ENCODE peak calls at places on chromosomes 6 and 20, in four cellular contexts. H is right lobe of liver, A is right atrium auricular region, O is transverse colon. V is an unnamed sample. For H3K4me1, the result is how much of the 10 kb centered on the place peaks cover.

GRCh38 chr20:46974669-46975434 is 80.2 kb downstream of the EYA2 start:
- DNase-seq in O (no peak), H (no peak), A (no peak), V (no peak)

GRCh38 chr20:51583499-51583898 is 41.0 kb upstream of the NFATC2 start:
- DNase-seq in A (no peak), H (no peak), O (no peak), V (no peak)

GRCh38 chr6:13262302-13263006 is 65.9 kb downstream of the TBC1D7 start:
- DNase-seq in O (no peak), H (no peak), A (no peak), V (no peak)

GRCh38 chr6:143136647-143137046 is 76.0 kb downstream of the AIG1 start:
- DNase-seq in O (no peak), H (no peak), A (no peak), V (no peak)

GRCh38 chr20:39716796-39717341 is 754.7 kb downstream of the DHX35 start:
- DNase-seq in O (no peak), H (no peak), A (no peak), V (no peak)

GRCh38 chr6:158708239-158708638 is 58.4 kb downstream of the SYTL3 start:
- DNase-seq in H (no peak), A (no peak), O (no peak), V (no peak)

GRCh38 chr20:44026932-44027685 is 112.5 kb downstream of the TOX2 start:
- DNase-seq in O (no peak), A (peak), H (no peak), V (no peak)

GRCh38 chr20:44271915-44272663 is 25.0 kb downstream of the GDAP1L1 start:
- DNase-seq in O (no peak), A (no peak), H (no peak), V (no peak)

GRCh38 chr6:169803291-169803811 is 51.9 kb downstream of the ERMARD start:
- DNase-seq in A (no peak), H (no peak), O (no peak), V (no peak)

GRCh38 chr20:63313349-63314014 is 20.5 kb downstream of the COL20A1 start:
- DNase-seq in A (no peak), H (peak), O (no peak), V (no peak)

GRCh38 chr6:35177586-35177985 is 36.2 kb upstream of the SCUBE3 start:
- DNase-seq in O (no peak), H (no peak), A (no peak), V (no peak)

GRCh38 chr20:53162251-53162835 is 190.2 kb downstream of the TSHZ2 start:
- DNase-seq in O (peak), H (no peak), A (peak), V (peak)

GRCh38 chr20:39706089-39706721 is 744.1 kb downstream of the DHX35 start:
- DNase-seq in A (no peak), O (no peak), H (no peak), V (no peak)

GRCh38 chr20:294602-295001 is 2.8 kb upstream of the ZCCHC3 start:
- DNase-seq in O (no peak), H (no peak), A (no peak), V (no peak)

GRCh38 chr6:431986-432385 is 40.4 kb downstream of the IRF4 start:
- DNase-seq in H (no peak), O (no peak), A (no peak), V (no peak)

GRCh38 chr6:156017838-156018237 is 562.2 kb upstream of the NOX3 start:
- DNase-seq in A (no peak), O (no peak), H (no peak), V (no peak)

GRCh38 chr6:465531-466348 is 74.2 kb downstream of the IRF4 start:
- DNase-seq in O (no peak), H (no peak), A (peak), V (no peak)

GRCh38 chr6:157198425-157199279 is 124.7 kb downstream of the TMEM242 start:
- DNase-seq in H (no peak), O (peak), A (peak), V (peak)

GRCh38 chr6:5055118-5055517 is 30.0 kb upstream of the PPP1R3G start:
- DNase-seq in H (no peak), A (no peak), O (no peak), V (no peak)

GRCh38 chr20:13142143-13142542 is 78.9 kb upstream of the ISM1 start:
- DNase-seq in H (no peak), O (no peak), A (no peak), V (no peak)

GRCh38 chr6:33375143-33375649 is 16.4 kb upstream of the KIFC1 start:
- DNase-seq in O (peak), A (peak), H (peak), V (peak)

GRCh38 chr6:31567531-31568370 is 4.3 kb upstream of the LTA start:
- DNase-seq in A (no peak), H (peak), O (no peak), V (no peak)

GRCh38 chr20:35111141-35111888 is 18.7 kb upstream of the TRPC4AP start:
- DNase-seq in A (no peak), O (no peak), H (no peak), V (no peak)

GRCh38 chr6:69791065-69791471 is 5.7 kb downstream of the LMBRD1 start:
- DNase-seq in O (no peak), A (no peak), H (no peak), V (no peak)

GRCh38 chr20:45555198-45555597 is 8.0 kb upstream of the EPPIN start:
- DNase-seq in H (no peak), A (no peak), O (no peak), V (no peak)

GRCh38 chr20:48025061-48025515 is 239.8 kb upstream of the SULF2 start:
- DNase-seq in O (no peak), A (no peak), H (no peak), V (peak)

GRCh38 chr20:35319206-35320197 is 27.3 kb upstream of the FAM83C start:
- DNase-seq in O (no peak), H (no peak), A (no peak), V (no peak)

GRCh38 chr6:45115696-45116095 is 212.4 kb upstream of the RUNX2 start:
- DNase-seq in A (no peak), O (no peak), H (no peak), V (no peak)

GRCh38 chr6:35425284-35425683 is 26.9 kb upstream of the FANCE start:
- DNase-seq in O (no peak), H (no peak), A (no peak), V (no peak)

GRCh38 chr20:32462900-32463641 is 104.9 kb downstream of the ASXL1 start:
- DNase-seq in O (peak), H (no peak), A (no peak), V (no peak)

GRCh38 chr6:39059496-39060310 is 11.1 kb downstream of the GLP1R start:
- DNase-seq in H (no peak), A (no peak), O (no peak), V (no peak)

GRCh38 chr6:146546440-146546839 is 2.8 kb downstream of the RAB32 start:
- DNase-seq in H (no peak), O (no peak), A (no peak), V (no peak)

GRCh38 chr6:11625302-11625701 is 87.8 kb downstream of the TMEM170B start:
- DNase-seq in H (no peak), A (no peak), O (no peak), V (no peak)

GRCh38 chr20:39880890-39881289 is 808.1 kb downstream of the MAFB start:
- DNase-seq in H (no peak), A (no peak), O (no peak), V (peak)

GRCh38 chr6:151675746-151676459 is 131.6 kb upstream of the ESR1 start:
- DNase-seq in H (peak), O (peak), A (no peak), V (peak)

GRCh38 chr6:135182993-135183531 is 2.0 kb downstream of the MYB start:
- DNase-seq in A (no peak), O (peak), H (peak), V (no peak)

GRCh38 chr6:45961125-45961524 is 54.5 kb downstream of the CLIC5 start:
- DNase-seq in A (no peak), O (no peak), H (no peak), V (no peak)

GRCh38 chr6:33075568-33076405 is at the start of gene HLA-DPB1:
- DNase-seq in H (no peak), O (no peak), A (no peak), V (no peak)

GRCh38 chr6:4157506-4157905 is 22.1 kb upstream of the ECI2 start:
- DNase-seq in O (no peak), H (no peak), A (no peak), V (no peak)

GRCh38 chr6:166760288-166760687 is 133.2 kb upstream of the RPS6KA2 start:
- DNase-seq in H (no peak), A (no peak), O (no peak), V (peak)

GRCh38 chr6:166757226-166758135 is 130.4 kb upstream of the RPS6KA2 start:
- DNase-seq in O (no peak), A (no peak), H (no peak), V (no peak)

GRCh38 chr6:166761801-166762200 is 134.8 kb upstream of the RPS6KA2 start:
- DNase-seq in O (no peak), H (no peak), A (no peak), V (no peak)

GRCh38 chr6:166754218-166755030 is 127.4 kb upstream of the RPS6KA2 start:
- DNase-seq in A (no peak), O (no peak), H (no peak), V (no peak)

DNA sequence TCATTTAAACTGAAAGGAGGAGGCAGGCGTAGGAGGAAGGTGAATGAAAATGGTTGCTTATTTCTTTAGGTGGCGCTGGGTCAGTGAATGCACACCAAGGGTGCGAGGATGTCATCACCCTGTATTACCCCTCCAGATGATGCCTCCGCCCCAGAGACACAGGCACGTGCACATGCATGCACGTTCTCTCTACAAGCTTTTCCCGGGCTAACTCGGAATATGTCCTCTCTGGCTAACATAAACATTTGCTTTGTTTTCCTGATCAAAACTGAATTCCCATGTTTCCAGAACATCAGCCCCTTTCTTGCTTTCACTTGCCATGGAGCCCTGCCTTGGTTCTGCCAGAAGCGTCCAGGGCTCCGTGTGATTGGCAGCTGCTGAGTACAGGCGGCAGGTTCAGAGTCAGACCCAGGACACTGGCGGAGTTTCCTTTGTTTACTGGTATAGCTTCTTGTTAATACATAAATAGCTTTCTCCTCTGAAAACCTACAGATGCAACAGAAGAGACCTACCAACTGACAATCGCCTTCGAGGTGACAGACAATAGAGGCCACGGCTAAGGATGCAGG is 131.2 kb upstream of the RPS6KA2 start:
- DNase-seq in O (no peak), H (no peak), A (no peak), V (no peak)
- H3K4me1 ChIP-seq in O (under half), H (under half), A (under half), V (under half)

DNA sequence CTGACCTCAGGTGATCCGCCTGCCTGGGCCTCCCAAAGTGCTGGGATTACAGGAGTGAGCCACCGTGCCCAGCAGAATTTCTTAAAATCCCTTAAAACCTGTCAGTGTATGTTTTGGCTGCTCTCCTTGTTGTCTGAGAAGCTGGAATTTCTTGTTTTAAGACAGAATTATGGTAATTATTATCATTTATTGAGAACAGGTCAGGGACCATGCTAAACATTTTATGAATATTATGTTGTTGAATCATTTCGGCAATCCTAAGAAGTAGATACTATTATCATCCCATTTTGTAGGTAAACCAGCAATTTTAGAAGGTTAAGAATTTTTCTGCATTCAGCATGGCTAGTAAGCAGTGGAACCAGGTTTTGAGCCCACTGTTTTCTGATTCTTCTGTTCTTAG is 86.1 kb upstream of the AKIRIN2 start:
- DNase-seq in O (no peak), H (no peak), A (no peak), V (no peak)
- H3K4me1 ChIP-seq in O (under half), H (under half), A (under half), V (under half)

GRCh38 chr6:111661541-111662041 is 55.9 kb upstream of the TRAF3IP2 start:
- DNase-seq in O (peak), H (peak), A (no peak), V (no peak)
- H3K4me1 ChIP-seq in O (under half), H (under half), A (under half), V (under half)

GRCh38 chr20:4971064-4971463 is 30.2 kb downstream of the SLC23A2 start:
- DNase-seq in A (no peak), H (no peak), O (no peak), V (no peak)
- H3K4me1 ChIP-seq in A (under half), H (under half), O (under half), V (half or more)

DNA sequence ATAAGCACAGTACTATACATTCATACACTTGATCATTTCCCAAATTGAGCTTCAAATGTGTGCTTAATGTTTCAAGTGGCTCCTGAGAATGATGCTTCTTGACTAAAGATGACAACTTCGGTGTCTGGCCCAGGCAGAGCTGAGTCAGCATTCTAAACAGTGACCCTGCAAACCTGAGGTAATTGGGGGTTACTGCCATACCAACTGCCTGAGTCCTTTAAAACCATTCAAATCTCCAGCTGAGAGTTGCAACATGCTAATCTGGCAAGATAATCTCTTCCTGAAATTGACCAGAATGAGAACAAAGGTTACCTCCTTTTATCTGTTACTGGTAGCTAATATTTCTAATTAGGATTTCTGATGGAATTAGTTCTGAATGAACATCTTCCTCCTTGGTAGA is 8.2 kb downstream of the BACH2 start:
- DNase-seq in O (no peak), H (peak), A (no peak), V (no peak)
- H3K4me1 ChIP-seq in O (under half), H (under half), A (under half), V (under half)

GRCh38 chr6:54771968-54772367 is 74.6 kb upstream of the FAM83B start:
- DNase-seq in H (no peak), A (no peak), O (no peak), V (no peak)

GRCh38 chr6:54770328-54770727 is 76.2 kb upstream of the FAM83B start:
- DNase-seq in O (no peak), A (no peak), H (no peak), V (no peak)

GRCh38 chr6:54772610-54773009 is 74.0 kb upstream of the FAM83B start:
- DNase-seq in A (no peak), O (no peak), H (no peak), V (no peak)

DNA sequence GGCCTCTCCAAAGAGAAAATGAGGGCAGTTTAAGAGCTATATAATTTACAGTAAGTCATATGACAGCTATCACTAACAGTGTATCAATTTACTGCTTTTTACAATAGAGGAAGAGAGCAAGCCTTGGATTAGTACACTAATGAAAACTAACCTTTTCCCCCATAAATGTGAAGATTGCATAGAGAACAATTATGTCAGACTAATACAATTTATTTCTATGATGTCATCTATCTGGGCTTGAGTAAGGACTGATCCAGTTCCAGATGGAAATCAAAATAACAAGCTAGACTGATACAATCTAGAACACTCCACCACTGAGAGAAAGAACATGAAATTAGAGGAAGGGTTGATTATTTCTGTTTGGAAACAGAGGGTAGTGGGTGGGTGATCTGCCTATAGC is 78.0 kb upstream of the FAM83B start:
- DNase-seq in A (no peak), H (no peak), O (no peak), V (no peak)
- H3K4me1 ChIP-seq in A (under half), H (under half), O (under half), V (under half)

DNA sequence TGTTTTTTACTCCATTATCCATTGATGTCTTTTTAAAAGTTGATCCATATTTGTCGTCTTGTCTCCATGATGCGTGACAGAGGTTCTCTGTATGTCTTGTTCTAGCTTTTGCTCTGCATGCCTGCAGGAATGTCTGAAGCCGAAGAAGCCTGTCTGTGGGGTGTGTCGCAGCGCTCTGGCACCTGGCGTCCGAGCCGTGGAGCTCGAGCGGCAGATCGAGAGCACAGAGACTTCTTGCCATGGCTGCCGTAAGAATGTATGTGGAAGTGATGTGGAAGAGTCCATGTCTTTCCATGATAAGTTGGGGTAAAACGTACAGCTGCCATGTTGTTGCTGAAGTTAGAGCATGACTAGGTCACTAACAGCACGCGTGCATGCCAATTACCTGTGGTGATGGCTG is 5.3 kb downstream of the RNF114 start:
- DNase-seq in A (no peak), O (no peak), H (no peak), V (no peak)
- H3K4me1 ChIP-seq in A (under half), O (under half), H (under half), V (under half)

GRCh38 chr6:14439419-14439818 is 321.8 kb downstream of the CD83 start:
- DNase-seq in H (no peak), A (no peak), O (no peak), V (no peak)
- H3K4me1 ChIP-seq in H (under half), A (under half), O (under half), V (under half)